ENCODE peak calls at places on chromosomes 12 and 14, in five cellular contexts. I is astrocyte of the spinal cord, Q is tibial artery, Z is WTC11, W is left ventricle myocardium inferior. H is an unnamed sample.

GRCh38 chr12:13024151-13024946 is 19.8 kb upstream of the FAM234B start:
- DNase-seq in I (peak; percentile 77), Q (no peak), Z (no peak), W (no peak), H (no peak)

GRCh38 chr14:102591372-102591943 is 991 bp upstream of the RCOR1 start:
- DNase-seq in I (peak; percentile 40), Q (peak; percentile 72), Z (peak; percentile 34), W (peak; percentile 53), H (no peak)

GRCh38 chr12:16323010-16323409 is 24.4 kb upstream of the MGST1 start:
- DNase-seq in I (peak; percentile 45), Q (no peak), Z (no peak), W (no peak), H (no peak)

GRCh38 chr12:76588881-76589565 is 29.5 kb upstream of the OSBPL8 start:
- DNase-seq in I (peak; percentile 19), Q (no peak), Z (no peak), W (no peak), H (no peak)

GRCh38 chr14:20381341-20381740 is 32.0 kb downstream of the TEP1 start:
- DNase-seq in I (no peak), Q (no peak), Z (no peak), W (no peak), H (no peak)

GRCh38 chr14:58772814-58773620 is 135.3 kb downstream of the DACT1 start:
- DNase-seq in I (peak; percentile 52), Q (no peak), Z (no peak), W (no peak), H (no peak)

GRCh38 chr14:73393375-73393774 is 65.0 kb downstream of the NUMB start:
- DNase-seq in I (no peak), Q (no peak), Z (no peak), W (no peak), H (no peak)

GRCh38 chr12:49616533-49617219 is 6.7 kb upstream of the PRPF40B start:
- DNase-seq in I (no peak), Q (no peak), Z (no peak), W (no peak), H (no peak)

GRCh38 chr12:96401061-96401871 is 1.0 kb upstream of the CDK17 start:
- DNase-seq in I (peak; percentile 91), Q (no peak), Z (no peak), W (no peak), H (no peak)

GRCh38 chr12:116244001-116244400 is 33.5 kb downstream of the MED13L start:
- DNase-seq in I (no peak), Q (no peak), Z (no peak), W (no peak), H (no peak)

GRCh38 chr12:9383585-9383984 is 175.4 kb upstream of the PZP start:
- DNase-seq in I (no peak), Q (no peak), Z (no peak), W (no peak), H (no peak)

GRCh38 chr12:41531147-41531829 is 343.2 kb downstream of the PDZRN4 start:
- DNase-seq in I (no peak), Q (peak; percentile 79), Z (no peak), W (peak; percentile 76), H (no peak)

GRCh38 chr12:108115746-108116125 is 13.4 kb upstream of the WSCD2 start:
- DNase-seq in I (no peak), Q (no peak), Z (no peak), W (no peak), H (no peak)

GRCh38 chr14:78519863-78520262 is 349.7 kb downstream of the NRXN3 start:
- DNase-seq in I (peak; percentile 8), Q (no peak), Z (peak; percentile 79), W (no peak), H (no peak)

GRCh38 chr12:28933864-28934527 is 215.1 kb upstream of the FAR2 start:
- DNase-seq in I (no peak), Q (no peak), Z (no peak), W (no peak), H (no peak)

GRCh38 chr12:30417697-30418231 is 277.9 kb downstream of the IPO8 start:
- DNase-seq in I (peak; percentile 85), Q (no peak), Z (no peak), W (no peak), H (no peak)

GRCh38 chr12:100138048-100138907 is 4.4 kb downstream of the BLTP3B start:
- DNase-seq in I (peak; percentile 36), Q (no peak), Z (no peak), W (no peak), H (no peak)

GRCh38 chr14:99554757-99555531 is 49.1 kb downstream of the CCDC85C start:
- DNase-seq in I (no peak), Q (no peak), Z (no peak), W (no peak), H (no peak)

GRCh38 chr12:113749433-113749815 is 216.7 kb downstream of the RBM19 start:
- DNase-seq in I (no peak), Q (no peak), Z (no peak), W (no peak), H (no peak)

GRCh38 chr12:96502477-96502876 is 13.1 kb downstream of the CFAP54 start:
- DNase-seq in I (no peak), Q (no peak), Z (no peak), W (no peak), H (no peak)

GRCh38 chr12:122166422-122167327 is 7.3 kb downstream of the IL31 start:
- DNase-seq in I (no peak), Q (no peak), Z (no peak), W (no peak), H (no peak)

GRCh38 chr12:1939316-1939715 is 20.9 kb upstream of the CACNA2D4 start:
- DNase-seq in I (no peak), Q (no peak), Z (no peak), W (no peak), H (no peak)

GRCh38 chr12:94798107-94798506 is 147.8 kb upstream of the TMCC3 start:
- DNase-seq in I (no peak), Q (no peak), Z (no peak), W (no peak), H (no peak)

GRCh38 chr14:68145036-68145435 is 325.5 kb downstream of the RAD51B start:
- DNase-seq in I (no peak), Q (no peak), Z (no peak), W (no peak), H (no peak)
- TF ChIP-seq CTCF in I (no peak), Q (no peak), Z (no peak), W (no peak), H (no peak)

DNA sequence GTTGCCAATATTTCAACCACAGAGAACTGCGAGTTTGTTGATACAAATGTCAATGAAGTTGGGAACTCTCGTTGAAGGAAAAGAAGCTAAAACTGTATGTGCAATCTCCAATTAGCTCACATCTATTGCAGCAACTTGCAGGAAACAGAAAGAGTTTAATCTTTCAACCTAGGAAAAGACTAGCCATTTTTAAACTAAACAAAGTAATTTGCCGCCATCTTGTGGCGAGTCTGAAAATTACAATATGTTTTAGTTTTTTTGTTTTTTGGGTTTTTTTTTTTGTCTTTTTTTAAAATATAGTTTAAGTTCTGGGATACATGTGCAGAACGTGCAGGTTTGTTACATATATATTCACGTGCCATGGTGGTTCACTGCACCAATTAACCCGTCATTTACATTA is 131.2 kb upstream of the FOXG1 start:
- DNase-seq in I (peak; percentile 72), Q (no peak), Z (no peak), W (no peak), H (no peak)
- TF ChIP-seq CTCF in I (peak; percentile 27), Q (no peak), Z (peak; percentile 51), W (peak; percentile 56), H (no peak)

GRCh38 chr12:125454786-125455450 is 389.7 kb downstream of the AACS start:
- DNase-seq in I (no peak), Q (no peak), Z (no peak), W (no peak), H (no peak)

GRCh38 chr12:125453751-125454150 is 388.5 kb downstream of the AACS start:
- DNase-seq in I (no peak), Q (no peak), Z (no peak), W (no peak), H (no peak)

GRCh38 chr12:125455556-125455955 is 390.3 kb downstream of the AACS start:
- DNase-seq in I (no peak), Q (no peak), Z (no peak), W (no peak), H (no peak)

GRCh38 chr12:125451408-125451807 is 386.2 kb downstream of the AACS start:
- DNase-seq in I (no peak), Q (no peak), Z (no peak), W (no peak), H (no peak)
- TF ChIP-seq CTCF in I (no peak), Q (no peak), Z (no peak), W (no peak), H (no peak)

DNA sequence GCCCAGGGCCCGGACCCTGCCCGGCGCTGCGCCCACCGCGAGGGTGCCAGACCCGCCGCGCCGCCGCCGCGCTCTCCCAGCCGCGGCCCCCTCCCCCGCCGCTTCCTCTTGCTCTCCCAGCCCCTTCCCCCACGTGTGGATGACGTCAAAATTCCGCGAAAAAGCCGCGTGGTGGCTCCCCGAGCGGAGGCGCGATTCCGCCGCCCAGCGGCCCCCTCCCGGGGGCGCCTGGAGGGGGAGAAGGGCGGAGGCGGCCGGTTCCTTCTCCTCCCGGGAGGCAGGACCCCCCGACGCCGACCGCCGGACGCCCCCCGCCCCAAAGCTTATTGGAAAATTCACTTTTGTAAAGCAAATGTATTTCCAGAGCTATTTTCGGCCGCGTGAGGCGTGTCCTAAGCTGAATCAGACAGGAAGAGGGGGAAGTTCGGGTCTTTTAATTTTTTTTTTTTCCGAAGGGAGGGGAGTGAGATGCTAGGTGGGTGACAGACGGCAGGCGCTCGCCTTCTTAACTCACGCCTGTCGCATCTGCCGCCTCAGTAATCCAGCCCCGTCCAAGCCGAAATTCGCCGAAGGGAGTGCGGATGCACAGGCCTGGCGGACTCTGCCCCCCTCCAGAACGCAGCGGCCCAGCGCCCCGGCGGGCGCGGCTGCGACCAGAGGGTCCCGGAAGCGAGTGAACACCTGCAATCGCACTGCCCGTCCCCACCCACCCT is 4.1 kb upstream of the CCND2 start:
- DNase-seq in I (peak; percentile 49), Q (peak; percentile 88), Z (peak; percentile 85), W (peak; percentile 86), H (peak; percentile 84)
- TF ChIP-seq CTCF in I (no peak), Q (no peak), Z (no peak), W (peak; percentile 37), H (no peak)

GRCh38 chr14:72154645-72155378 is 222.6 kb downstream of the RGS6 start:
- DNase-seq in I (no peak), Q (no peak), Z (no peak), W (no peak), H (no peak)
- TF ChIP-seq CTCF in I (no peak), Q (no peak), Z (no peak), W (no peak), H (no peak)

GRCh38 chr14:56248442-56248841 is 130.2 kb downstream of the PELI2 start:
- DNase-seq in I (no peak), Q (no peak), Z (peak; percentile 20), W (no peak), H (no peak)

GRCh38 chr14:56243110-56243509 is 124.9 kb downstream of the PELI2 start:
- DNase-seq in I (no peak), Q (no peak), Z (no peak), W (no peak), H (no peak)

GRCh38 chr14:56244138-56244789 is 126.1 kb downstream of the PELI2 start:
- DNase-seq in I (peak; percentile 82), Q (no peak), Z (no peak), W (no peak), H (no peak)

GRCh38 chr14:56247495-56248087 is 129.4 kb downstream of the PELI2 start:
- DNase-seq in I (peak; percentile 33), Q (no peak), Z (no peak), W (no peak), H (no peak)
- TF ChIP-seq CTCF in I (peak; percentile 49), Q (no peak), Z (no peak), W (peak; percentile 44), H (no peak)